ENCODE peak calls at places on chromosomes 13 and 19, in five cellular contexts. E is bronchial epithelial cell; P is fibroblast of pulmonary artery; F is CD4-positive, alpha-beta T cell; V is glutamatergic neuron. Y is an unnamed sample.

GRCh38 chr13:99431927-99432636 is 69.2 kb upstream of the TM9SF2 start:
- DNase-seq in E (no peak), P (no peak), F (no peak), V (no peak), Y (peak; percentile 65)

GRCh38 chr19:51351266-51351990 is 9.5 kb upstream of the VSIG10L start:
- DNase-seq in E (no peak), P (no peak), F (no peak), V (no peak), Y (no peak)

GRCh38 chr13:28744091-28744536 is 25.3 kb upstream of the SLC46A3 start:
- DNase-seq in E (peak; percentile 28), P (peak; percentile 92), F (no peak), V (no peak), Y (no peak)

GRCh38 chr19:6516659-6517291 is 14.1 kb upstream of the TNFSF9 start:
- DNase-seq in E (peak; percentile 49), P (peak; percentile 84), F (peak; percentile 95), V (peak; percentile 96), Y (peak; percentile 88)

GRCh38 chr19:53196777-53197396 is 3.7 kb upstream of the ZNF665 start:
- DNase-seq in E (peak; percentile 69), P (peak; percentile 91), F (peak; percentile 98), V (peak; percentile 95), Y (peak; percentile 99)

GRCh38 chr13:83819611-83820010 is 62.7 kb downstream of the SLITRK1 start:
- DNase-seq in E (peak; percentile 4), P (no peak), F (no peak), V (no peak), Y (no peak)

GRCh38 chr13:48412100-48412556 is 785 bp downstream of the LPAR6 start:
- DNase-seq in E (peak; percentile 51), P (no peak), F (no peak), V (no peak), Y (no peak)

GRCh38 chr19:53333071-53333465 is 481 bp upstream of the ZNF845 start:
- DNase-seq in E (no peak), P (no peak), F (peak; percentile 40), V (peak; percentile 75), Y (no peak)

GRCh38 chr13:102548811-102549210 is 48.0 kb upstream of the TPP2 start:
- DNase-seq in E (peak; percentile 51), P (no peak), F (no peak), V (no peak), Y (no peak)

GRCh38 chr19:17180997-17181702 is 34.0 kb upstream of the USE1 start:
- DNase-seq in E (no peak), P (no peak), F (no peak), V (no peak), Y (no peak)

GRCh38 chr19:55112781-55113569 is 4.5 kb downstream of the PPP1R12C start:
- DNase-seq in E (no peak), P (no peak), F (no peak), V (no peak), Y (peak; percentile 72)

GRCh38 chr19:41376998-41377365 is 649 bp downstream of the TMEM91 start:
- DNase-seq in E (peak; percentile 25), P (no peak), F (no peak), V (no peak), Y (no peak)

GRCh38 chr19:22945560-22945959 is 57.4 kb downstream of the ZNF728 start:
- DNase-seq in E (no peak), P (peak; percentile 24), F (no peak), V (no peak), Y (no peak)

GRCh38 chr13:32734511-32734910 is 148.3 kb downstream of the PDS5B start:
- DNase-seq in E (peak; percentile 94), P (peak; percentile 73), F (no peak), V (no peak), Y (no peak)

GRCh38 chr19:51018745-51019543 is 565 bp downstream of the KLK10 start:
- DNase-seq in E (no peak), P (peak; percentile 6), F (no peak), V (peak; percentile 35), Y (no peak)

GRCh38 chr13:73090812-73091187 is 32.0 kb downstream of the KLF5 start:
- DNase-seq in E (no peak), P (no peak), F (no peak), V (no peak), Y (no peak)

GRCh38 chr19:49637865-49638350 is 2.0 kb downstream of the RRAS start:
- DNase-seq in E (peak; percentile 74), P (peak; percentile 86), F (no peak), V (peak; percentile 60), Y (no peak)

GRCh38 chr19:5680083-5680436 is 256 bp downstream of the MICOS13 start:
- DNase-seq in E (no peak), P (peak; percentile 26), F (no peak), V (peak; percentile 51), Y (no peak)

GRCh38 chr13:101881593-101881992 is 429.1 kb downstream of the ITGBL1 start:
- DNase-seq in E (no peak), P (no peak), F (no peak), V (peak; percentile 25), Y (no peak)

GRCh38 chr19:6117534-6117933 is 7.2 kb upstream of the RFX2 start:
- DNase-seq in E (no peak), P (no peak), F (no peak), V (no peak), Y (no peak)

GRCh38 chr19:17079710-17080440 is 4.3 kb downstream of the MYO9B start:
- DNase-seq in E (peak; percentile 97), P (peak; percentile 98), F (peak; percentile 53), V (peak; percentile 50), Y (peak; percentile 79)

GRCh38 chr13:27822258-27822872 is 30.1 kb downstream of the GSX1 start:
- DNase-seq in E (no peak), P (no peak), F (no peak), V (no peak), Y (no peak)

GRCh38 chr13:20969182-20969581 is 66.6 kb upstream of the XPO4 start:
- DNase-seq in E (peak; percentile 78), P (peak; percentile 37), F (no peak), V (no peak), Y (no peak)

GRCh38 chr19:45800009-45800553 is 7.4 kb upstream of the DMWD start:
- DNase-seq in E (peak; percentile 42), P (peak; percentile 59), F (no peak), V (no peak), Y (no peak)

GRCh38 chr13:49225358-49226042 is 5.4 kb downstream of the MLNR start:
- DNase-seq in E (peak; percentile 37), P (peak; percentile 52), F (no peak), V (no peak), Y (no peak)

GRCh38 chr13:97339019-97339988 is 94.7 kb upstream of the RAP2A start:
- DNase-seq in E (no peak), P (peak; percentile 93), F (no peak), V (no peak), Y (no peak)

GRCh38 chr13:97125810-97126738 is 96.1 kb upstream of the MBNL2 start:
- DNase-seq in E (peak; percentile 91), P (peak; percentile 49), F (no peak), V (no peak), Y (peak; percentile 62)

GRCh38 chr13:78045916-78046315 is 127.3 kb upstream of the EDNRB start:
- DNase-seq in E (no peak), P (peak; percentile 48), F (no peak), V (no peak), Y (no peak)

GRCh38 chr19:18895828-18896341 is at the start of gene CERS1:
- DNase-seq in E (no peak), P (no peak), F (no peak), V (peak; percentile 59), Y (no peak)

GRCh38 chr19:18893573-18894253 is 2.2 kb downstream of the CERS1 start:
- DNase-seq in E (no peak), P (no peak), F (no peak), V (no peak), Y (no peak)

GRCh38 chr19:18896421-18896841 is 473 bp upstream of the CERS1 start:
- DNase-seq in E (no peak), P (no peak), F (no peak), V (no peak), Y (no peak)

GRCh38 chr19:18894254-18895037 is 1.5 kb downstream of the CERS1 start:
- DNase-seq in E (no peak), P (peak; percentile 52), F (no peak), V (peak; percentile 83), Y (no peak)

DNA sequence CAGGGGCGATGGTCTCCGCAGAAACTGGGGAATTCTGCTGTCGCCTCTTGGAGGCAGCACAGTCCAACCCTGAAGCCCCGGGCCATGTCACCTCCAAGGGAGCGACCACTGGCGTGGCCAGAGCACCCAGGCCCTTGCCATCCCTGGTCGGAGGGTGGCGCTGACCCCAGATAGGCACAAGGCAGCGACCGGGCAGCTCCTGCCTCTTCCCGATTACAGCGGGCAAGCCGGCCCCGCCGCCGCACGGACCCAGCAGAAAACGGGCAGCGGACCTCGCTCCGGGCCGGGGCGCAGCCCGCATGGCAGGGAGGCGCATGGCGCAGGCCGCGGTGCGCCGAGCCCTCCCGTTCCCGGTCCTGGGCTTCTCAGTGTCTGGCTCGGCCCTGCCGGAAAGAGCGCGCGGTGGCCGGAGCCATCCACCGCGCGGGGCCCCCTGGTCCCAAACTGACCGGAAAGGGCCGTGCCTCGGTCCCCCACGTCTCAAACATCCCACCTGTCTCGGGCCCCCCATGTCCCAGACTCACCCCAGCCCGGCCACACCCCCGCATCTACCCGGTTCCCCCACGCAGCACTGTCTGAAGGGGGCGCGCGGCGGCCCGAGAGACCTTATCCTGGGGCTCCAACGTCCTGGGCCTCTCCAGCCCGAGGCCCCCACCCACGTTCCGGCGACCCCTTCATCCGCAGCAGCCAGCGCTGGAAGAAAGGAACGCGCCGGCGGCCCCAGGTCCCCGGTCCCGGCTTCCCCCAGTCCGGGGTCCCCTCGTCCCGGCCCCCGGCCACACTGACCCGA is 725 bp downstream of the CERS1 start:
- DNase-seq in E (no peak), P (peak; percentile 34), F (no peak), V (peak; percentile 88), Y (peak; percentile 70)
- TF ChIP-seq CTCF in E (peak; percentile 29), P (peak; percentile 25), F (no peak), V (peak; percentile 61), Y (no peak)

GRCh38 chr13:80668452-80668851 is 327.5 kb upstream of the SPRY2 start:
- DNase-seq in E (no peak), P (no peak), F (no peak), V (no peak), Y (no peak)

GRCh38 chr13:80664930-80665329 is 324.0 kb upstream of the SPRY2 start:
- DNase-seq in E (no peak), P (peak; percentile 61), F (no peak), V (no peak), Y (no peak)

GRCh38 chr13:80663788-80664187 is 322.9 kb upstream of the SPRY2 start:
- DNase-seq in E (no peak), P (no peak), F (no peak), V (no peak), Y (no peak)

GRCh38 chr13:80666782-80667537 is 326.0 kb upstream of the SPRY2 start:
- DNase-seq in E (peak; percentile 3), P (peak; percentile 56), F (no peak), V (no peak), Y (no peak)

GRCh38 chr13:80665792-80666333 is 324.9 kb upstream of the SPRY2 start:
- DNase-seq in E (peak; percentile 66), P (no peak), F (no peak), V (no peak), Y (no peak)
- TF ChIP-seq CTCF in E (no peak), P (no peak), F (no peak), V (no peak), Y (no peak)

GRCh38 chr13:51435002-51435578 is 17.7 kb downstream of the INTS6 start:
- DNase-seq in E (peak; percentile 25), P (peak; percentile 57), F (no peak), V (no peak), Y (no peak)
- TF ChIP-seq CTCF in E (peak; percentile 17), P (peak; percentile 63), F (peak; percentile 67), V (peak; percentile 66), Y (no peak)

GRCh38 chr19:1057185-1057857 is 9.6 kb upstream of the ARHGAP45 start:
- DNase-seq in E (peak; percentile 28), P (peak; percentile 74), F (no peak), V (no peak), Y (no peak)
- TF ChIP-seq CTCF in E (no peak), P (no peak), F (peak; percentile 46), V (no peak), Y (peak; percentile 41)

Y was measured in GM13976.